ENCODE peak calls at places on chromosomes 11 and 22, in seven cellular contexts. H, K, P, Y, B, W and G are unnamed samples. For H3K4me1, the result is how much of the 10 kb centered on the place peaks cover.

GRCh38 chr11:870127-870413 is 27.4 kb downstream of the TSPAN4 start:
- DNase-seq in H (no peak), K (no peak), P (no peak), Y (no peak), B (no peak), W (no peak), G (no peak)

GRCh38 chr11:86743223-86744118 is 56.9 kb upstream of the PRSS23 start:
- DNase-seq in H (peak), K (peak), P (peak), Y (peak), B (peak), W (no peak), G (no peak)

GRCh38 chr11:1138053-1138452 is 19.7 kb upstream of the MUC5AC start:
- DNase-seq in H (no peak), K (no peak), P (no peak), Y (no peak), B (peak), W (no peak), G (no peak)

GRCh38 chr11:128282053-128282452 is 305.3 kb downstream of the ETS1 start:
- DNase-seq in H (no peak), K (no peak), P (no peak), Y (no peak), B (no peak), W (peak), G (no peak)

GRCh38 chr11:57405271-57405890 is 14.9 kb upstream of the PRG2 start:
- DNase-seq in H (no peak), K (no peak), P (no peak), Y (no peak), B (no peak), W (no peak), G (no peak)

GRCh38 chr11:19829109-19829790 is 116.6 kb downstream of the NAV2 start:
- DNase-seq in H (no peak), K (no peak), P (no peak), Y (no peak), B (no peak), W (peak), G (peak)

GRCh38 chr11:46718155-46719019 is 626 bp upstream of the F2 start:
- DNase-seq in H (no peak), K (peak), P (no peak), Y (no peak), B (no peak), W (no peak), G (no peak)

GRCh38 chr22:37784829-37785495 is 22.8 kb upstream of the GCAT start:
- DNase-seq in H (no peak), K (peak), P (peak), Y (no peak), B (no peak), W (peak), G (no peak)

GRCh38 chr22:35043251-35043931 is 22.6 kb upstream of the ISX start:
- DNase-seq in H (no peak), K (no peak), P (no peak), Y (no peak), B (no peak), W (no peak), G (no peak)

GRCh38 chr11:119030329-119031047 is at the start of gene SLC37A4:
- DNase-seq in H (peak), K (peak), P (peak), Y (peak), B (peak), W (peak), G (peak)

GRCh38 chr22:32528316-32528715 is 53.7 kb downstream of the FBXO7 start:
- DNase-seq in H (no peak), K (no peak), P (no peak), Y (peak), B (no peak), W (no peak), G (no peak)

GRCh38 chr11:120839846-120840402 is 184.0 kb upstream of the TBCEL start:
- DNase-seq in H (no peak), K (no peak), P (no peak), Y (no peak), B (no peak), W (no peak), G (no peak)

GRCh38 chr11:20609727-20610707 is 10.6 kb downstream of the SLC6A5 start:
- DNase-seq in H (peak), K (peak), P (peak), Y (peak), B (peak), W (peak), G (peak)

GRCh38 chr11:126188332-126189108 is 22.9 kb downstream of the RPUSD4 start:
- DNase-seq in H (no peak), K (no peak), P (no peak), Y (no peak), B (no peak), W (no peak), G (peak)

GRCh38 chr11:89463381-89463780 is 27.8 kb downstream of the NOX4 start:
- DNase-seq in H (no peak), K (no peak), P (no peak), Y (no peak), B (no peak), W (no peak), G (no peak)

GRCh38 chr11:84396521-84396920 is 1110.4 kb upstream of the CCDC90B start:
- DNase-seq in H (no peak), K (no peak), P (no peak), Y (no peak), B (no peak), W (no peak), G (no peak)

GRCh38 chr11:134755535-134755934 is 343.5 kb upstream of the B3GAT1 start:
- DNase-seq in H (peak), K (no peak), P (no peak), Y (no peak), B (no peak), W (no peak), G (no peak)

GRCh38 chr22:29879738-29880137 is 3.2 kb upstream of the MTMR3 start:
- DNase-seq in H (peak), K (no peak), P (peak), Y (no peak), B (no peak), W (no peak), G (no peak)

GRCh38 chr11:103944251-103944944 is 92.0 kb upstream of the DDI1 start:
- DNase-seq in H (no peak), K (no peak), P (no peak), Y (no peak), B (no peak), W (no peak), G (no peak)

GRCh38 chr11:20616908-20617307 is 17.5 kb downstream of the SLC6A5 start:
- DNase-seq in H (no peak), K (no peak), P (no peak), Y (no peak), B (no peak), W (no peak), G (no peak)

GRCh38 chr11:124799384-124800225 is 601 bp downstream of the MSANTD2 start:
- DNase-seq in H (peak), K (peak), P (no peak), Y (peak), B (peak), W (peak), G (peak)

GRCh38 chr11:63622318-63622717 is 8.1 kb upstream of the PLAAT3 start:
- DNase-seq in H (no peak), K (peak), P (no peak), Y (no peak), B (no peak), W (no peak), G (no peak)

GRCh38 chr11:85718991-85719807 is 33.2 kb upstream of the CCDC89 start:
- DNase-seq in H (peak), K (no peak), P (peak), Y (peak), B (peak), W (no peak), G (no peak)

GRCh38 chr11:125935629-125936199 is 10.1 kb upstream of the VSIG10L2 start:
- DNase-seq in H (no peak), K (peak), P (no peak), Y (peak), B (no peak), W (no peak), G (peak)

GRCh38 chr11:128399186-128399585 is 188.2 kb downstream of the ETS1 start:
- DNase-seq in H (no peak), K (no peak), P (no peak), Y (no peak), B (peak), W (no peak), G (no peak)

GRCh38 chr22:26273011-26273675 is 103.9 kb downstream of the SEZ6L start:
- DNase-seq in H (no peak), K (no peak), P (no peak), Y (no peak), B (no peak), W (no peak), G (no peak)

GRCh38 chr11:35529971-35530495 is 4.6 kb upstream of the PAMR1 start:
- DNase-seq in H (no peak), K (no peak), P (no peak), Y (peak), B (peak), W (no peak), G (no peak)

GRCh38 chr22:49616356-49617231 is 211.1 kb downstream of the BRD1 start:
- DNase-seq in H (no peak), K (no peak), P (no peak), Y (no peak), B (no peak), W (no peak), G (peak)

GRCh38 chr11:113487622-113488021 is 12.4 kb upstream of the DRD2 start:
- DNase-seq in H (no peak), K (no peak), P (no peak), Y (no peak), B (no peak), W (no peak), G (no peak)

DNA sequence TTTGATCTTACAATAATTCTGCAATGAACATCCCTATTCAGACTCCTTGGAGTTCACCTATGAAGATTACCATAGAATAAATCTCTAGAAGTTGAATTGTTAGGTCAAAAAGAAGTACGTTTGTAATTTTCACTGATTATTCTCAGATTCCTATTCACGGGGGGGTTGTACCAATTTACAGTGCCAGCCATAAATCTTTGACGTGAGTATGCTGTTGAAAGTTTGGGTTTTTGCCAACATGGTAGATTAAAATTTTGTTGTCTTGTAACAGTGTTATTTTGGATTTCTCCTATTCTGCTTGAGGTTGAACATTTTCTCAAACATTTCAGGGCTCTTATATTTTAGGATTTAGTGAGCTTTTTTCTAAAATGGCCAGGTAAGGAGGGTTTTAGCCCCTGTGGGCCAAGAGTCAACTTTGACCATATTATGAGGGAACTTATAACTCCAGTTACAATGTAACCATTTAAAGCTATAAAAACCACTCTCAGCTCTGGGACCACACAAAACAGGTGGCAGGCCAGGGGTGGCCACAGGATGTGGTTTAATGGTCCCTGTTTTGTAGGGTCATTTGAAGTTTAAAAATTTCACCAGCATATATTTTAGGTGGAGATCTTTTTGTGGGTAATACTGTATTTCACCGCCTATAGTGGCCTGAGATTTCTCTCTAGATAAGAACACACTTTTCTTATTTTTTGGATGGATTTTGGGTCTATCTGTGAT is 25.8 kb downstream of the GGTLC2 start:
- DNase-seq in H (no peak), K (no peak), P (no peak), Y (no peak), B (no peak), W (no peak), G (no peak)
- H3K4me1 ChIP-seq in H (under half), K (under half), P (under half), Y (under half), B (under half), W (under half), G (under half)

DNA sequence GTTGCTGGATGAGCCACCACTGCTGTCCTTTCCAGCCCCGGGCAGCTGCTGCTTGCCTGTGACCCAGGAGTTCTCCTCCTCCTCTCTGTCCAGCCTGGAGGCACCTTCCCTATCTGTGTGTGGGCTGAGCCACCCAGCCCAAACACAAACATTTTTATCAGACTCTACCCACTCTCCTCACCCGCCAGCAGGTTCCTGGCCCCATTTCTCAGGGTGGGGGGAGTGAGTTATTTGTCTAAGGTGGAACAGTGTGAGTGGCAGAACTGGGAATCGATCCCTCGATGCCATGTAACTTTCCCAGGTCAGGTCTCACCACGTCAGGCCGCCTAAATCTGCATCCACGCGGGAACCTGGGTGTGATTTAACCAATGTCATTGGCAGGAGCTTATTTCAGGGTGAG is 20.8 kb upstream of the SMIM38 start:
- DNase-seq in H (no peak), K (peak), P (no peak), Y (no peak), B (no peak), W (no peak), G (peak)
- H3K4me3 ChIP-seq in H (no peak), K (no peak), P (no peak), Y (no peak), B (no peak), W (no peak), G (no peak)

GRCh38 chr22:43535741-43536140 is 123.9 kb downstream of the MPPED1 start:
- DNase-seq in H (no peak), K (peak), P (no peak), Y (no peak), B (no peak), W (no peak), G (no peak)
- TF ChIP-seq POLR2A in H (no peak), K (no peak), P (no peak), Y (no peak), B (no peak), W (no peak), G (no peak)

GRCh38 chr22:41366323-41367014 is 15.3 kb upstream of the TEF start:
- DNase-seq in H (no peak), K (no peak), P (no peak), Y (no peak), B (no peak), W (no peak), G (no peak)

GRCh38 chr22:41367680-41368542 is 13.8 kb upstream of the TEF start:
- DNase-seq in H (peak), K (peak), P (no peak), Y (peak), B (peak), W (peak), G (no peak)

GRCh38 chr22:41365425-41365824 is 16.3 kb upstream of the TEF start:
- DNase-seq in H (no peak), K (no peak), P (no peak), Y (no peak), B (no peak), W (no peak), G (no peak)

GRCh38 chr22:41368543-41368817 is 13.3 kb upstream of the TEF start:
- DNase-seq in H (no peak), K (no peak), P (no peak), Y (no peak), B (no peak), W (no peak), G (no peak)

DNA sequence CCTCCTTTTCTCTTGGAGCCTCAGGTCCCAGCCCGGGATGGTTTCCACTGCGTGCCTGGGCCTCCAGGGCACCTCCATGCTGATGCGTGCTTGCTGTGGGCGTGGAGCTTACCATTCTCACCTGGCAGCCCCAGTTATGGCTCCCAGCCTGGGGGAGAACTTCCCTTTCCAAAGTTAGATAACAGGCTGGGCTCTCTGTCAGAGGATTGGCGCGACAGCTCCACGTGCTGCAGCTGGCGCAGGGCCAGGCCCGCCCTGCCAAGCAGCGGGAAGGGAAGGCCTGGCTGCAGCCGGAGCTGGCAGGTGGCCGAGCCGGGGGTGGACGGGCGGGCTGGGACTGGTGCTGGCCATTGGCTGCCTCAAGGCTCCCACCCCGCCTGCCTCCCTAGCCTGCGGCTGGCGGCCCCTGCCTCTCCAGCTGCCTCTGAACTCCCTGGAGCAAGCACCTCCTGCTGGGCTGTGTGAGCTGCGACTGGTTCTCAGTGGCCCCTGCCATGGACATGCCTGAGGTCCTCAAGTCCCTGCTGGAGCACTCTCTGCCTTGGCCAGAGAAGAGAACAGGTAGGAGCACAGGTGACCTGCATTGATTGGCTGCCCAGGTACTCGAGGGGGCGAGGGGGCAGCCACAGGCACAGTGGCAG is 14.6 kb upstream of the TEF start:
- DNase-seq in H (peak), K (peak), P (peak), Y (peak), B (peak), W (peak), G (peak)
- H3K4me1 ChIP-seq in H (under half), K (under half), P (under half), Y (under half), B (under half), W (under half), G (under half)

GRCh38 chr22:20429254-20430100 is 8.1 kb downstream of the SCARF2 start:
- DNase-seq in H (peak), K (peak), P (no peak), Y (peak), B (no peak), W (no peak), G (peak)

GRCh38 chr22:20427945-20428417 is 9.6 kb downstream of the SCARF2 start:
- DNase-seq in H (no peak), K (no peak), P (no peak), Y (peak), B (no peak), W (no peak), G (no peak)

GRCh38 chr22:20427104-20427944 is 10.3 kb downstream of the SCARF2 start:
- DNase-seq in H (no peak), K (no peak), P (no peak), Y (no peak), B (no peak), W (no peak), G (no peak)

GRCh38 chr22:20430101-20430640 is 7.5 kb downstream of the SCARF2 start:
- DNase-seq in H (no peak), K (no peak), P (no peak), Y (peak), B (no peak), W (no peak), G (peak)

DNA sequence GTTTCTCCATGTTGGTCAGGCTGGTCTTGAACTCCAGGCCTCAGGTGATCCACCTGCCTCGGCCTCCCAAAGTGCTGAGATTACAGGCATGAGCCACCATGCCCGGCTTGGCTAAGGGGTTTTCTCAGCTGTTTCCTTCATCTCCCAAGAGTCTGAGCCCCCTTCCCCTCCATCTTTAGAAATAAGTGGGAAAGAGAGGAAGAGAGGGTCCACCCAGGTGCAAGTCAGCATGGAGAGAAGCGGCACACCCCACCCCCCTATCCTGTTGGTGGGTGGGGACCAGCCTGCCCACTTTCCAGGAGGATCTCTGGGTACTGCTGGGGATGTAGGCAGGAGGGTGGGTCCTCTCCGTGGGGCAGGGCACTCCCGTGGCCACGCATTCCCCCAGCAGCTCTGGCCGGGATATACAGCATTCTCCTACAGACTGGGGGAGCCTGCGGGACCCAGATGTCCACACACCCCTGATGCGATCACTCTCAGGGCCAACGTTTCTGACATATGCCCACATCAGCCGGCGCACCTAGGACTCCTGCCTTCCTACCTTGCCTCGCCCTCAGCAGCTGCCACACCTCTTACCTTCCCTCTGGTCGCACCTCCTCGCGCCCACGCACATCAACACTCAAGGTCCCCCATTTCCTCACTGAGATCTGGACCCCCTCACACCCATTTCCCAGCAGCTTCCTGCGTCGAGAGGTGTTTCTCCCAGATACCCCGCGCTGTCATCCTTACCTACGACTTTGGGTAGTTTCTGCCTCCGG is 8.9 kb downstream of the SCARF2 start:
- DNase-seq in H (no peak), K (no peak), P (no peak), Y (peak), B (no peak), W (no peak), G (no peak)
- H3K4me3 ChIP-seq in H (no peak), K (peak), P (peak), Y (no peak), B (no peak), W (no peak), G (peak)

GRCh38 chr11:122746050-122746478 is 90.5 kb downstream of the UBASH3B start:
- DNase-seq in H (peak), K (no peak), P (no peak), Y (no peak), B (no peak), W (no peak), G (peak)
- TF ChIP-seq POLR2A in H (no peak), K (no peak), P (no peak), Y (no peak), B (no peak), W (no peak), G (no peak)

DNA sequence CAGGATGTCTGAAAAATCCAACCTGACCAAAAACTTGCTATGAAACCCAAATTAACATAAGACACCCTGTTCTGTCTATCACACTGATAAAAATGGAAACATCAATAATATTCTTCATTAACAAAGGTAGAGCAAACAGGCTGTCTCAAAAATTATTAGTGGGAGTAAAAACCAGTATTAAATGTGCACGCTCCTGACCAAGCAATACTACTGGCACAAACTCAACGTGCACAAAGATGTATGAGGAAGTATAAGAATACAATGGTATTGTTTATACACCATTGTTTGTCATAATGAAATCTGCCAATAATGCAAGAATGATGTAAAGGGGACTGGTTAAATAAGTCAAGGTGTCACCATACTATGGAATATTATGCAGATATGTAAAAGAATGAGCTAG is 288.5 kb downstream of the MN1 start:
- DNase-seq in H (no peak), K (no peak), P (no peak), Y (no peak), B (no peak), W (no peak), G (no peak)
- H3K4me1 ChIP-seq in H (under half), K (under half), P (under half), Y (under half), B (under half), W (under half), G (under half)

GRCh38 chr11:77470971-77471370 is 2.9 kb downstream of the PAK1 start:
- DNase-seq in H (no peak), K (no peak), P (no peak), Y (no peak), B (no peak), W (no peak), G (no peak)
- H3K4me3 ChIP-seq in H (no peak), K (no peak), P (no peak), Y (no peak), B (no peak), W (no peak), G (no peak)